ENCODE peak calls at places on chromosome 14, in nine cellular contexts. Q is smooth muscle cell of the brain vasculature; V is HEK293T; G is substantia nigra; F is uterus; O is CD4-positive, alpha-beta T cell; X is stimulated activated CD4-positive, alpha-beta T cell treated with anti-CD3 and anti-CD28 coated beads, Interleukin-1b, Interleukin-23, amount 100 ng/mL, for 4 hours; C is activated naive CD4-positive, alpha-beta T cell; H is activated T-cell treated with anti-CD3 and anti-CD28 coated beads, Interleukin-2, amount 50 U/mL, for 72 hours. B is an unnamed sample.

GRCh38 chr14:28975084-28975483 is 208.5 kb downstream of the FOXG1 start:
- DNase-seq in Q (no peak), V (no peak), G (no peak), F (no peak), O (no peak), X (no peak), C (no peak), H (no peak), B (no peak)

GRCh38 chr14:102675396-102675795 is 82.9 kb downstream of the RCOR1 start:
- DNase-seq in Q (no peak), V (no peak), G (no peak), F (no peak), O (no peak), X (no peak), C (no peak), H (no peak), B (no peak)

GRCh38 chr14:78598046-78598652 is 428.0 kb downstream of the NRXN3 start:
- DNase-seq in Q (no peak), V (peak), G (peak), F (peak), O (peak), X (peak), C (no peak), H (peak), B (peak)

GRCh38 chr14:32607399-32607798 is 278.3 kb downstream of the AKAP6 start:
- DNase-seq in Q (no peak), V (no peak), G (no peak), F (no peak), O (no peak), X (no peak), C (no peak), H (no peak), B (no peak)

GRCh38 chr14:75044760-75045159 is 6.5 kb downstream of the MLH3 start:
- DNase-seq in Q (no peak), V (no peak), G (no peak), F (no peak), O (no peak), X (no peak), C (no peak), H (no peak), B (no peak)

GRCh38 chr14:65491274-65491673 is 78.7 kb downstream of the FUT8 start:
- DNase-seq in Q (no peak), V (no peak), G (no peak), F (no peak), O (no peak), X (no peak), C (no peak), H (no peak), B (no peak)

GRCh38 chr14:69268223-69268622 is 8.3 kb downstream of the GALNT16 start:
- DNase-seq in Q (no peak), V (no peak), G (no peak), F (no peak), O (no peak), X (no peak), C (no peak), H (no peak), B (no peak)

GRCh38 chr14:68507544-68508081 is 285.3 kb downstream of the ZFP36L1 start:
- DNase-seq in Q (no peak), V (no peak), G (no peak), F (peak), O (peak), X (no peak), C (no peak), H (no peak), B (no peak)

GRCh38 chr14:75648066-75648838 is 12.4 kb downstream of the ERG28 start:
- DNase-seq in Q (peak), V (no peak), G (no peak), F (peak), O (no peak), X (no peak), C (no peak), H (no peak), B (no peak)

GRCh38 chr14:71328183-71328582 is 420.9 kb downstream of the PCNX1 start:
- DNase-seq in Q (no peak), V (no peak), G (no peak), F (no peak), O (no peak), X (no peak), C (no peak), H (no peak), B (peak)

GRCh38 chr14:104171948-104172347 is 33.6 kb downstream of the KIF26A start:
- DNase-seq in Q (no peak), V (no peak), G (no peak), F (no peak), O (no peak), X (no peak), C (no peak), H (no peak), B (no peak)

GRCh38 chr14:34426313-34427295 is 35.4 kb downstream of the SPTSSA start:
- DNase-seq in Q (no peak), V (no peak), G (no peak), F (no peak), O (no peak), X (no peak), C (no peak), H (no peak), B (no peak)

GRCh38 chr14:100123618-100124017 is 35.8 kb downstream of the DEGS2 start:
- DNase-seq in Q (no peak), V (no peak), G (no peak), F (no peak), O (no peak), X (no peak), C (no peak), H (no peak), B (no peak)

GRCh38 chr14:95535226-95536021 is 574 bp downstream of the GLRX5 start:
- DNase-seq in Q (no peak), V (no peak), G (peak), F (no peak), O (no peak), X (no peak), C (no peak), H (peak), B (no peak)

GRCh38 chr14:99603471-99603933 is 505 bp downstream of the CCDC85C start:
- DNase-seq in Q (no peak), V (peak), G (no peak), F (no peak), O (peak), X (peak), C (peak), H (peak), B (peak)

GRCh38 chr14:70809238-70810214 is at the start of gene MAP3K9:
- DNase-seq in Q (no peak), V (peak), G (peak), F (peak), O (peak), X (peak), C (peak), H (peak), B (peak)

GRCh38 chr14:67938046-67938445 is 118.5 kb downstream of the RAD51B start:
- DNase-seq in Q (no peak), V (no peak), G (no peak), F (no peak), O (no peak), X (no peak), C (no peak), H (no peak), B (no peak)